ENCODE peak calls at places on chromosomes 2 and 18, in four cellular contexts. A is prostate gland, O is sigmoid colon, Q is tibial nerve. X is an unnamed sample.

GRCh38 chr2:146615778-146616177 is 1229.1 kb upstream of the ACVR2A start:
- DNase-seq in Q (no peak), A (no peak), O (no peak), X (no peak)

GRCh38 chr2:53536583-53537361 is 230.8 kb upstream of the CHAC2 start:
- DNase-seq in A (no peak), O (no peak), Q (no peak), X (no peak)

GRCh38 chr2:109223490-109223889 is 94.5 kb downstream of the SH3RF3 start:
- DNase-seq in Q (no peak), A (no peak), O (no peak), X (no peak)

GRCh38 chr2:27408601-27409320 is 630 bp downstream of the PPM1G start:
- DNase-seq in O (no peak), Q (no peak), A (no peak), X (no peak)

GRCh38 chr2:51782874-51783765 is 751.2 kb upstream of the NRXN1 start:
- DNase-seq in O (no peak), Q (no peak), A (no peak), X (no peak)

GRCh38 chr2:13666582-13667414 is 950.1 kb downstream of the TRIB2 start:
- DNase-seq in O (no peak), A (no peak), Q (no peak), X (no peak)

GRCh38 chr2:198441246-198441645 is 636.9 kb downstream of the PLCL1 start:
- DNase-seq in A (no peak), Q (no peak), O (no peak), X (no peak)

GRCh38 chr2:37274354-37274965 is 43.0 kb downstream of the NDUFAF7 start:
- DNase-seq in A (no peak), O (peak; percentile 74), Q (no peak), X (no peak)

GRCh38 chr18:12086677-12087482 is 6.8 kb upstream of the ANKRD62 start:
- DNase-seq in Q (no peak), A (no peak), O (no peak), X (no peak)

DNA sequence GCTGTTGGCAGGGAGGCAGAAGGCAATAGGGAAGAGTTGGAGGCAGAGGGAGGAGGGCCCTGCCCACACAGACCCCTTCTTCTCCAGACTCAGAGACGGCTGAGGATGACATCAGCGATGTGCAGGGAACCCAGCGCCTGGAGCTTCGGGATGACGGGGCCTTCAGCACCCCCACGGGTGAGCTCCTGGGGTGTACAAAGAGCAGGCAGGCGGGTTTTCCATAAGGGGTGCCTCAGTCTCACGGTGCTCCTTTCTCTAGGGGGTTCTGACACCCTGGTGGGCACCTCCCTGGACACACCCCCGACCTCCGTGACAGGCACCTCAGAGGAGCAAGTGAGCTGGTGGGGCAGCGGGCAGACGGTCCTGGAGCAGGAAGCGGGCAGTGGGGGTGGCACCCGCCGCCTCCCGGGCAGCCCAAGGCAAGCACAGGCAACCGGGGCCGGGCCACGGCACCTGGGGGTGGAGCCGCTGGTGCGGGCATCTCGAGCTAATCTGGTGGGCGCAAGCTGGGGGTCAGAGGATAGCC is 10.0 kb downstream of the SPEG start:
- DNase-seq in A (no peak), Q (no peak), O (peak; percentile 85), X (no peak)
- H3K27ac ChIP-seq in A (peak overlapping the region; percentile 57), Q (no peak overlapping the region), O (peak overlapping the region; percentile 99), X (no peak overlapping the region)

GRCh38 chr2:231198291-231199173 is at the start of gene ARMC9:
- DNase-seq in Q (peak; percentile 48), O (peak; percentile 82), A (peak; percentile 76), X (peak; percentile 91)
- TF ChIP-seq CTCF in Q (no peak), O (no peak), A (no peak), X (no peak)

GRCh38 chr2:106197878-106198277 is 3.8 kb upstream of the UXS1 start:
- DNase-seq in A (no peak), O (no peak), Q (peak; percentile 48), X (no peak)

GRCh38 chr2:106195456-106195855 is 1.4 kb upstream of the UXS1 start:
- DNase-seq in A (no peak), Q (no peak), O (no peak), X (no peak)

GRCh38 chr2:106193977-106194778 is at the start of gene UXS1:
- DNase-seq in O (peak; percentile 99), A (peak; percentile 97), Q (peak; percentile 94), X (peak; percentile 98)

GRCh38 chr2:106193491-106193976 is 567 bp downstream of the UXS1 start:
- DNase-seq in Q (no peak), A (peak; percentile 33), O (no peak), X (peak; percentile 21)

GRCh38 chr2:106195996-106196395 is 1.9 kb upstream of the UXS1 start:
- DNase-seq in O (no peak), Q (no peak), A (no peak), X (no peak)
- H3K27ac ChIP-seq in O (no peak overlapping the region), Q (no peak overlapping the region), A (no peak overlapping the region), X (no peak overlapping the region)

DNA sequence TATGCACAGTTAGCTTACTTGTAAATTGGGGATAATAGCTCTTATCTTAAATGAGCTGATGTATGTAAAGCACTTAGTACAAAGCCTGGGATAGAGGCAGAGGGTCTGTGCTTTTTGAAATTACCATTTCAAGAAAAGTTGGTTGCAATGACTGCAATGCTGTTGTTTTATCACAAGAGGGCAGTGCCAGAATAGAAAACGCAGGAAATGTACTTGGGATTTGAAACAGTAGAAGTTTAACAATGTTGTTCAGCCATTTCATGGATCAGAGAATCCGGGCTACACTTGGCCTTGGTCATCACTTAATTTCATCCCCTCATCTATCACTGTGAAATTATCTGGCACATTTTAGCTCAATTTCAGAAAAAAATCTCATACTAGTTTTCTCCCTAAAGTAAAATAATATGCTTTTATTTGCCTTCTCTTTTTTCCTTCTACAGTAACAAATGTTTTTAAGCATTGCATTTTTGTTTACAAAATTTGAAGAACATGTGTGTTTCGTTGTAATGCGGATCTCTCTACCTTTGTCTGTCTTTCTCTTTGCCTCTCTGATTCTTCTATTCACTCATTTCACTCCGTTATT is 70.9 kb downstream of the RAPGEF4 start:
- DNase-seq in O (no peak), Q (no peak), A (peak; percentile 25), X (no peak)
- TF ChIP-seq CTCF in O (peak; percentile 55), Q (peak; percentile 90), A (peak; percentile 70), X (peak; percentile 66)

GRCh38 chr2:190718652-190719526 is 70.0 kb downstream of the NAB1 start:
- DNase-seq in Q (no peak), O (no peak), A (peak; percentile 7), X (peak; percentile 37)
- H3K27ac ChIP-seq in Q (no peak overlapping the region), O (no peak overlapping the region), A (no peak overlapping the region), X (no peak overlapping the region)

GRCh38 chr2:85602476-85603234 is at the start of gene TMEM150A:
- DNase-seq in Q (peak; percentile 91), A (peak; percentile 93), O (peak; percentile 97), X (peak; percentile 91)
- TF ChIP-seq CTCF in Q (peak; percentile 35), A (no peak), O (no peak), X (peak; percentile 16)

GRCh38 chr2:121211689-121212151 is 73.3 kb downstream of the TFCP2L1 start:
- DNase-seq in A (no peak), Q (no peak), O (no peak), X (peak; percentile 18)

GRCh38 chr2:121209014-121209610 is 75.9 kb downstream of the TFCP2L1 start:
- DNase-seq in A (no peak), O (no peak), Q (no peak), X (no peak)

GRCh38 chr2:121212661-121213325 is 72.2 kb downstream of the TFCP2L1 start:
- DNase-seq in Q (no peak), O (no peak), A (no peak), X (no peak)

GRCh38 chr2:121211251-121211650 is 73.8 kb downstream of the TFCP2L1 start:
- DNase-seq in A (no peak), O (no peak), Q (no peak), X (no peak)

GRCh38 chr2:121210691-121211090 is 74.3 kb downstream of the TFCP2L1 start:
- DNase-seq in A (no peak), Q (no peak), O (no peak), X (peak; percentile 51)
- H3K27ac ChIP-seq in A (no peak overlapping the region), Q (no peak overlapping the region), O (no peak overlapping the region), X (no peak overlapping the region)

DNA sequence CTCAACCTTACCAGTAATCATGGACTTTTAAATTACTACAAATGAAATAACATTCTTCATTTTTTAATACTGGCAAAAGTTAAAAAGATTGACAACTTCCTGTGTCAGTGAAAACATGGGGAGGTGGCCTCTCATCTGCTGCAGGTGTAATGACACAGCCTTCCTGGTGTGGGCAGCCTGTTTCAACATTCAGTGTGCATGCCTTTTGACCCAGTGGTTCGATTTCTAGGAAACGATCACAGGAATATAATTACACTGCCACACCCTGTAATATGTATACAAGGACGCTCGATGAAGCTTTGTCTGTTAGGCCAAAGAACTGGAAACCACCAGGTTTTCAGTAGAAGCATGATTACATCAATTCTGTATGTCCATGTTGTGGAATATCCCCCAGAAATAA is 68.7 kb downstream of the MTHFD2 start:
- DNase-seq in Q (no peak), O (no peak), A (no peak), X (peak; percentile 65)
- TF ChIP-seq CTCF in Q (no peak), O (no peak), A (no peak), X (peak; percentile 85)

GRCh38 chr2:160351978-160352377 is 141.6 kb downstream of the RBMS1 start:
- DNase-seq in A (no peak), O (no peak), Q (no peak), X (no peak)

GRCh38 chr2:160345102-160345501 is 145.0 kb upstream of the ITGB6 start:
- DNase-seq in A (no peak), Q (no peak), O (no peak), X (no peak)

GRCh38 chr2:160343404-160343803 is 143.3 kb upstream of the ITGB6 start:
- DNase-seq in A (no peak), Q (no peak), O (no peak), X (no peak)

GRCh38 chr2:160349306-160349705 is 144.3 kb downstream of the RBMS1 start:
- DNase-seq in A (no peak), Q (no peak), O (no peak), X (no peak)

DNA sequence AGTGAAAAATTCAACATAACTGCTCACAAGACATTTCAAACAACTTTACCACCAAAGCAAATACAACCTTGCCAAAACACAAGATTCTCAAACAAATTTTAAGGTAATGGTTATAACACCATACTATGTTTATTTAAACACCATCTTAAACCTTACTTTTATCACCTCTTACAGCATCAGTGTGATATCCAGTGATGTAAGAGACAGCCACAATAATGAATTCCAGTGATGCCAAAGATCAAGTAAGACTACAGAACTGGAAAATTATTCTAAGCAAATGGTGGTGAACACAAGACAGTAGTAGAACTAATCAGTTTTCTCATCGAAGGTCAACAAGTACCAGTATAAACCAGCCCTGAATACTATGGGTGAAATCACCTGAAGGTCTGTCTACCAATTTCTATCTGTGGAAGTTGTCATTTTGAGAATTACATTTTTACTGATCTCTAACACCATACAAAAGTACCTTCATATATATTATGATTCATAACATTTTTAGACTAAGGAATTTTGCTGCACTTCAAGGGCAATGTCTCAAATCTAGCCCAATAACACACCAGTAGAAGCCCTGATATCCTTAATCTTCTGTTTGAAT is 146.2 kb downstream of the RBMS1 start:
- DNase-seq in O (no peak), Q (no peak), A (no peak), X (no peak)
- H3K27ac ChIP-seq in O (peak overlapping the region; percentile 25), Q (no peak overlapping the region), A (no peak overlapping the region), X (no peak overlapping the region)

GRCh38 chr2:188984126-188984525 is 10.0 kb downstream of the COL3A1 start:
- DNase-seq in A (no peak), O (no peak), Q (no peak), X (no peak)
- TF ChIP-seq CTCF in A (no peak), O (no peak), Q (peak; percentile 42), X (no peak)

X was measured in WERI-Rb-1.